ENCODE peak calls at places on chromosomes 16 and 17, in ten cellular contexts. Z is nucleus accumbens; R is activated CD8-positive, alpha-beta memory T cell treated with anti-CD3 and anti-CD28 coated beads for 1 hour; B is GM04504; J is activated effector memory CD4-positive, alpha-beta T cell treated with anti-CD3 and anti-CD28 coated beads, Interleukin-2, amount 50 U/mL, for 16 hours; X is stromal cell of bone marrow; K is skeletal muscle cell; N is ascending aorta; T is GM12865; F is heart right ventricle. U is an unnamed sample.

GRCh38 chr16:67269766-67270165 is 9.6 kb upstream of the PLEKHG4 start:
- DNase-seq in T (no peak), K (peak; percentile 59), N (no peak), F (no peak), X (peak; percentile 65), R (no peak), J (no peak), Z (no peak), B (no peak), U (peak; percentile 65)

GRCh38 chr17:48737330-48738043 is 8.9 kb upstream of the HOXB13 start:
- DNase-seq in R (no peak), N (no peak), K (no peak), F (no peak), J (peak; percentile 57), B (no peak), Z (no peak), T (no peak), X (no peak), U (no peak)

GRCh38 chr17:72971513-72971880 is 121.0 kb downstream of the SLC39A11 start:
- DNase-seq in R (no peak), T (no peak), K (no peak), J (no peak), N (no peak), X (no peak), B (no peak), F (no peak), Z (no peak), U (peak; percentile 54)

GRCh38 chr17:5419356-5419958 is at the start of gene NUP88:
- DNase-seq in B (peak; percentile 90), X (peak; percentile 94), T (peak; percentile 98), N (peak; percentile 91), J (peak; percentile 99), R (peak; percentile 91), F (peak; percentile 94), K (peak; percentile 92), Z (peak; percentile 96), U (peak; percentile 100)

GRCh38 chr17:1898332-1898731 is 68.5 kb downstream of the RPA1 start:
- DNase-seq in B (no peak), R (no peak), N (no peak), X (no peak), T (no peak), J (no peak), Z (no peak), F (no peak), K (no peak), U (no peak)

GRCh38 chr17:76432712-76433336 is 20.1 kb downstream of the UBE2O start:
- DNase-seq in T (peak; percentile 53), K (no peak), N (no peak), R (no peak), B (no peak), Z (no peak), F (no peak), X (no peak), J (no peak), U (peak; percentile 59)

GRCh38 chr17:75476274-75476673 is 19.8 kb downstream of the TMEM94 start:
- DNase-seq in B (no peak), J (no peak), F (no peak), R (no peak), Z (peak; percentile 80), K (no peak), N (no peak), T (no peak), X (peak; percentile 17), U (no peak)

GRCh38 chr17:73546121-73546520 is 98.1 kb downstream of the SDK2 start:
- DNase-seq in N (no peak), F (no peak), K (no peak), J (no peak), X (no peak), R (no peak), B (no peak), T (no peak), Z (no peak), U (no peak)

GRCh38 chr16:68351991-68352431 is 41.2 kb downstream of the PRMT7 start:
- DNase-seq in F (no peak), B (no peak), X (no peak), N (no peak), J (no peak), R (no peak), K (no peak), Z (no peak), T (no peak), U (no peak)

GRCh38 chr16:23362460-23363317 is 60.6 kb downstream of the SCNN1B start:
- DNase-seq in T (no peak), K (no peak), F (peak; percentile 27), B (no peak), R (no peak), J (peak; percentile 19), X (no peak), N (no peak), Z (no peak), U (peak; percentile 43)

GRCh38 chr16:77603656-77604055 is 118.7 kb upstream of the NUDT7 start:
- DNase-seq in N (no peak), K (no peak), F (no peak), R (no peak), B (no peak), J (no peak), X (no peak), Z (no peak), T (no peak), U (no peak)

GRCh38 chr17:34613064-34614019 is 34.0 kb downstream of the TMEM132E start:
- DNase-seq in F (no peak), T (no peak), B (no peak), N (no peak), K (no peak), R (no peak), Z (peak; percentile 66), J (no peak), X (no peak), U (peak; percentile 84)

GRCh38 chr17:21002309-21003006 is 40.4 kb downstream of the USP22 start:
- DNase-seq in T (no peak), X (no peak), B (no peak), R (no peak), K (no peak), J (no peak), Z (no peak), F (no peak), N (no peak), U (no peak)

GRCh38 chr17:80212962-80213650 is 7.0 kb downstream of the SGSH start:
- DNase-seq in X (no peak), F (no peak), B (no peak), Z (peak; percentile 42), J (no peak), N (no peak), T (no peak), R (no peak), K (no peak), U (no peak)

GRCh38 chr17:1779571-1780074 is 17.8 kb downstream of the SERPINF1 start:
- DNase-seq in Z (no peak), F (peak; percentile 58), B (peak; percentile 90), R (no peak), X (peak; percentile 92), T (no peak), J (no peak), N (no peak), K (peak; percentile 91), U (no peak)

GRCh38 chr17:57935833-57936807 is 19.1 kb downstream of the CUEDC1 start:
- DNase-seq in N (no peak), R (no peak), Z (peak; percentile 67), B (no peak), J (no peak), F (peak; percentile 67), K (no peak), T (no peak), X (no peak), U (peak; percentile 88)